ENCODE peak calls at places on chromosomes 11 and 22, in five cellular contexts. One of them, this sample, is unnamed.
A peak's percentile ranks its signal among the peaks of the same experiment; 100 is the strongest.

GRCh38 chr22:45844949-45845613 is 131.9 kb downstream of the WNT7B start:
- DNase-seq in HepG2: no peak
- DNase-seq in stomach: no peak
- DNase-seq in left ventricle myocardium inferior: no peak
- DNase-seq in esophagus squamous epithelium: no peak
- DNase-seq in this sample: no peak

GRCh38 chr11:122785156-122785605 is 53.1 kb upstream of the CRTAM start:
- DNase-seq in left ventricle myocardium inferior: no peak
- DNase-seq in esophagus squamous epithelium: no peak
- DNase-seq in stomach: no peak
- DNase-seq in HepG2: no peak
- DNase-seq in this sample: no peak

GRCh38 chr11:18697581-18697980 is 998 bp upstream of the TMEM86A start:
- DNase-seq in left ventricle myocardium inferior: no peak
- DNase-seq in esophagus squamous epithelium: no peak
- DNase-seq in HepG2: no peak
- DNase-seq in stomach: no peak
- DNase-seq in this sample: no peak

GRCh38 chr11:100316990-100317389 is 370.1 kb upstream of the ARHGAP42 start:
- DNase-seq in left ventricle myocardium inferior: no peak
- DNase-seq in esophagus squamous epithelium: no peak
- DNase-seq in HepG2: no peak
- DNase-seq in stomach: no peak
- DNase-seq in this sample: no peak

GRCh38 chr11:86918943-86919342 is 36.3 kb downstream of the FZD4 start:
- DNase-seq in HepG2: no peak
- DNase-seq in stomach: no peak
- DNase-seq in esophagus squamous epithelium: no peak
- DNase-seq in left ventricle myocardium inferior: no peak
- DNase-seq in this sample: no peak

GRCh38 chr11:121300313-121300971 is 7.9 kb downstream of the SC5D start:
- DNase-seq in stomach: no peak
- DNase-seq in esophagus squamous epithelium: no peak
- DNase-seq in HepG2: no peak
- DNase-seq in left ventricle myocardium inferior: no peak
- DNase-seq in this sample: no peak

GRCh38 chr11:72972541-72973128 is 158.4 kb downstream of the ATG16L2 start:
- DNase-seq in esophagus squamous epithelium: no peak
- DNase-seq in stomach: no peak
- DNase-seq in left ventricle myocardium inferior: no peak
- DNase-seq in HepG2: no peak
- DNase-seq in this sample: no peak

GRCh38 chr11:19290356-19290755 is 49.6 kb upstream of the E2F8 start:
- DNase-seq in left ventricle myocardium inferior: no peak
- DNase-seq in HepG2: no peak
- DNase-seq in esophagus squamous epithelium: no peak
- DNase-seq in stomach: no peak
- DNase-seq in this sample: no peak

GRCh38 chr22:29011200-29011867 is 50.3 kb downstream of the C22orf31 start:
- DNase-seq in esophagus squamous epithelium: no peak
- DNase-seq in left ventricle myocardium inferior: peak; percentile 18
- DNase-seq in stomach: peak; percentile 65
- DNase-seq in HepG2: no peak
- DNase-seq in this sample: no peak

GRCh38 chr11:65429724-65430405 is 7.3 kb downstream of the NEAT1 start:
- DNase-seq in esophagus squamous epithelium: no peak
- DNase-seq in stomach: peak; percentile 80
- DNase-seq in HepG2: no peak
- DNase-seq in left ventricle myocardium inferior: peak; percentile 72
- DNase-seq in this sample: peak; percentile 61

GRCh38 chr11:83336993-83337392 is 50.8 kb upstream of the CCDC90B start:
- DNase-seq in HepG2: no peak
- DNase-seq in stomach: no peak
- DNase-seq in left ventricle myocardium inferior: no peak
- DNase-seq in esophagus squamous epithelium: no peak
- DNase-seq in this sample: no peak

GRCh38 chr11:35167451-35167954 is 28.5 kb downstream of the CD44 start:
- DNase-seq in HepG2: no peak
- DNase-seq in esophagus squamous epithelium: no peak
- DNase-seq in stomach: no peak
- DNase-seq in left ventricle myocardium inferior: no peak
- DNase-seq in this sample: no peak

GRCh38 chr11:73236205-73236765 is 18.2 kb downstream of the P2RY2 start:
- DNase-seq in stomach: no peak
- DNase-seq in left ventricle myocardium inferior: no peak
- DNase-seq in HepG2: no peak
- DNase-seq in esophagus squamous epithelium: no peak
- DNase-seq in this sample: no peak

GRCh38 chr11:95289378-95289777 is 58.4 kb upstream of the SESN3 start:
- DNase-seq in left ventricle myocardium inferior: no peak
- DNase-seq in esophagus squamous epithelium: no peak
- DNase-seq in stomach: no peak
- DNase-seq in HepG2: no peak
- DNase-seq in this sample: no peak

GRCh38 chr22:36585841-36586240 is 56.9 kb upstream of the EIF3D start:
- DNase-seq in HepG2: no peak
- DNase-seq in left ventricle myocardium inferior: no peak
- DNase-seq in esophagus squamous epithelium: no peak
- DNase-seq in stomach: no peak
- DNase-seq in this sample: no peak

GRCh38 chr11:61334434-61335354 is 1.7 kb downstream of the TKFC start:
- DNase-seq in esophagus squamous epithelium: no peak
- DNase-seq in HepG2: peak; percentile 65
- DNase-seq in stomach: no peak
- DNase-seq in left ventricle myocardium inferior: no peak
- DNase-seq in this sample: no peak

GRCh38 chr11:42407379-42407778 is 904.4 kb upstream of the API5 start:
- DNase-seq in esophagus squamous epithelium: no peak
- DNase-seq in stomach: peak; percentile 28
- DNase-seq in HepG2: no peak
- DNase-seq in left ventricle myocardium inferior: no peak
- DNase-seq in this sample: no peak

GRCh38 chr11:46353706-46354105 is 6.4 kb downstream of the DGKZ start:
- DNase-seq in esophagus squamous epithelium: no peak
- DNase-seq in stomach: no peak
- DNase-seq in HepG2: no peak
- DNase-seq in left ventricle myocardium inferior: no peak
- DNase-seq in this sample: no peak

GRCh38 chr11:11757871-11758270 is 83.9 kb upstream of the USP47 start:
- DNase-seq in left ventricle myocardium inferior: no peak
- DNase-seq in esophagus squamous epithelium: no peak
- DNase-seq in HepG2: no peak
- DNase-seq in stomach: no peak
- DNase-seq in this sample: no peak

GRCh38 chr22:49372530-49373288 is 455.0 kb downstream of the BRD1 start:
- DNase-seq in left ventricle myocardium inferior: no peak
- DNase-seq in stomach: peak; percentile 19
- DNase-seq in HepG2: peak; percentile 37
- DNase-seq in esophagus squamous epithelium: no peak
- DNase-seq in this sample: no peak

GRCh38 chr11:114079406-114080072 is 20.0 kb downstream of the ZBTB16 start:
- DNase-seq in left ventricle myocardium inferior: no peak
- DNase-seq in HepG2: no peak
- DNase-seq in esophagus squamous epithelium: no peak
- DNase-seq in stomach: no peak
- DNase-seq in this sample: no peak

GRCh38 chr22:30857103-30857502 is 111.5 kb downstream of the MORC2 start:
- DNase-seq in left ventricle myocardium inferior: no peak
- DNase-seq in esophagus squamous epithelium: no peak
- DNase-seq in HepG2: no peak
- DNase-seq in stomach: peak; percentile 15
- DNase-seq in this sample: no peak

GRCh38 chr11:16909375-16910035 is 104.7 kb downstream of the PLEKHA7 start:
- DNase-seq in esophagus squamous epithelium: no peak
- DNase-seq in left ventricle myocardium inferior: no peak
- DNase-seq in stomach: no peak
- DNase-seq in HepG2: no peak
- DNase-seq in this sample: no peak

GRCh38 chr11:26790738-26791137 is 68.9 kb upstream of the SLC5A12 start:
- DNase-seq in esophagus squamous epithelium: no peak
- DNase-seq in stomach: no peak
- DNase-seq in HepG2: no peak
- DNase-seq in left ventricle myocardium inferior: no peak
- DNase-seq in this sample: no peak

GRCh38 chr11:110003426-110003825 is 89.8 kb upstream of the ZC3H12C start:
- DNase-seq in esophagus squamous epithelium: no peak
- DNase-seq in HepG2: no peak
- DNase-seq in stomach: no peak
- DNase-seq in left ventricle myocardium inferior: no peak
- DNase-seq in this sample: no peak

GRCh38 chr11:334264-335033 is 13.8 kb upstream of the IFITM3 start:
- DNase-seq in left ventricle myocardium inferior: no peak
- DNase-seq in stomach: no peak
- DNase-seq in esophagus squamous epithelium: no peak
- DNase-seq in HepG2: no peak
- DNase-seq in this sample: no peak

GRCh38 chr11:130106381-130106780 is 36.7 kb downstream of the APLP2 start:
- DNase-seq in HepG2: no peak
- DNase-seq in esophagus squamous epithelium: no peak
- DNase-seq in stomach: no peak
- DNase-seq in left ventricle myocardium inferior: no peak
- DNase-seq in this sample: no peak

GRCh38 chr11:66022401-66023185 is 3.7 kb downstream of the CATSPER1 start:
- DNase-seq in HepG2: peak; percentile 45
- DNase-seq in esophagus squamous epithelium: no peak
- DNase-seq in stomach: peak; percentile 83
- DNase-seq in left ventricle myocardium inferior: peak; percentile 75
- DNase-seq in this sample: no peak

GRCh38 chr22:17152971-17153370 is 6.1 kb downstream of the HDHD5 start:
- DNase-seq in left ventricle myocardium inferior: no peak
- DNase-seq in HepG2: no peak
- DNase-seq in esophagus squamous epithelium: no peak
- DNase-seq in stomach: no peak
- DNase-seq in this sample: no peak

GRCh38 chr11:57322881-57323467 is 1.8 kb downstream of the TNKS1BP1 start:
- DNase-seq in stomach: no peak
- DNase-seq in left ventricle myocardium inferior: no peak
- DNase-seq in HepG2: no peak
- DNase-seq in esophagus squamous epithelium: no peak
- DNase-seq in this sample: no peak

GRCh38 chr11:117535201-117535869 is 207.7 kb downstream of the CEP164 start:
- DNase-seq in left ventricle myocardium inferior: peak; percentile 59
- DNase-seq in HepG2: no peak
- DNase-seq in esophagus squamous epithelium: no peak
- DNase-seq in stomach: peak; percentile 30
- DNase-seq in this sample: no peak

DNA sequence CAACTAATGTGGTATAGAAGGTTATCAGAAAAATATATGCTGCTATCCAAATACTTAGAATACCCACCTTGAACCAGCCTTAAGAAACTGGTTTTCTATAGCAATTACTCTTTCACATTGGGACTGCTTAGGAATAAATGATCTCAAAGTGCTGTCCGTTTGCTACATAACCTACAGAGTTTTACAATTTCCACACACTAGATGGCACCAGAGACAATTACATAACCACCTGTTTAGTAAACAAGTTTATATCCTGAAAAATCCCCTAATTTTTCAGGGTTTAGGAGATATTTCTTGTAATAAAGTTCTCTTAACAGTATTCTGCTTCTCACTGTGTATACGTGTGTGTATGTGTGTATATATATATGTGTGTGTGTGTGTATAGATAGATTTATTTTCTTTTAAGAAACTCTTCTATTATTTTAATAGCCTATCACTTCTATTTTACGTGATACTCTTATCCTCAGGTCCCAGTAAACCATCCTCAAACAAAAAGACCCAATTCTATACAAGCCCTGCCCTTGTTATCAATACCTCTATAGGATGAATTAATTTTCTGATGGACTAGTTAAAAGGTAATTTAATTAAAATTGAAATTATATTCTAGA is 6.7 kb upstream of the OR5I1 start:
- DNase-seq in left ventricle myocardium inferior: no peak
- DNase-seq in stomach: no peak
- DNase-seq in HepG2: peak; percentile 23
- DNase-seq in esophagus squamous epithelium: no peak
- DNase-seq in this sample: peak; percentile 3
- TF ChIP-seq CTCF in left ventricle myocardium inferior: peak; percentile 48
- TF ChIP-seq CTCF in stomach: no peak
- TF ChIP-seq CTCF in HepG2: peak; percentile 63
- TF ChIP-seq CTCF in esophagus squamous epithelium: no peak
- TF ChIP-seq CTCF in this sample: peak; percentile 54

DNA sequence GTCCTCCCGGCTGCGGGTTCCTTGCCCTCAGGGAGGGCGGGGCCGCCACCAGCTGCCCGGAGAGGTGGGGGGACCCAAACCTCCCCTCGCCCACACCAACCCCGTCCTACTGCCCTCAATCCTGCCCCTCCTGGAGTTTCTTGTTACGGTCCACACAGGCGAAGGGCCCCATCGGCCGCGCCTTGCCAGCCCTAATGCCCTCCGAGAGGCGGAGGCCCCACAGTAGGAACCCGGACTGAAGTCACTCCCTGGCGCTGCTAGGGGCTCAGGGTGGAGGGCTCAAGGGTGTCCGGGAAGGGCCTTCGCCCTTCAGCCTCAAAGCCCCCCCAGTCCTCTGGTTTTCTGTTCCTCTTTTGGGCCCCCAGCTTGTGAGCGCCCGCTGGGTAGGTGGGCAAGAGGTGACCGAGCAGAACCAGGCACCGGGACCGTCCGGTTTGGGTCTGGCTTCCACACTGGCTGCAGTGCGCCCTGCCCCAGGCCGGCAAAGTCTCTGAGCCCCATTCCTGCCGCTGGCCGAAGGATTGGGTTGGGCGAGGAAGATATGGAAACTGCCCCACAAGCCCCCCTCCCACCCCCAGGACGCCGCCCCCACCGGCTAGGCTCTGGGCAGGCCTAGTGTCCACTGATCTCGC is 24.5 kb downstream of the DUSP8 start:
- DNase-seq in left ventricle myocardium inferior: no peak
- DNase-seq in HepG2: no peak
- DNase-seq in stomach: no peak
- DNase-seq in esophagus squamous epithelium: no peak
- DNase-seq in this sample: no peak
- H3K4me3 ChIP-seq in left ventricle myocardium inferior: peak overlapping the region; percentile 70
- H3K4me3 ChIP-seq in HepG2: no peak overlapping the region
- H3K4me3 ChIP-seq in stomach: peak overlapping the region; percentile 44
- H3K4me3 ChIP-seq in esophagus squamous epithelium: peak overlapping the region; percentile 25
- H3K4me3 ChIP-seq in this sample: no peak overlapping the region

DNA sequence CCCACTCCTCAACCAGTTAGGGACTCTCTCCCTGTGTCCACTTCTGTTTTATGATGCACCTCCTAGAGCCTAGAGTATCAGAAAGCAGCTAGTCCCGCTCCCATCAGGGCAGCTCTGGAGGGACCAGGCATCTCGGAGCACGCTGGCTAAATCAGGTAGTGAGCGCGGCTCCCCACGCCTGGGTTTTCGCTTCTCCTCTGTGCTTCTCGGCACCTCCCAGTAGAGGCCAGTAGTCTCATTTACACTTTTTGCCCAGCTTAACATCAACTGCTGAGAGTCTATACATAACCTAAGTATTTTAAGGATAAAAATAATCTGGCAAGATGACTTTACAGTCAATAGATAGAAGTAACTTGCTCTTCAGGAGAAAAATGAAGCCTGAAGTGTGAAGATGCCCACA is 473.8 kb downstream of the OPCML start:
- DNase-seq in left ventricle myocardium inferior: no peak
- DNase-seq in HepG2: no peak
- DNase-seq in esophagus squamous epithelium: no peak
- DNase-seq in stomach: no peak
- DNase-seq in this sample: no peak
- TF ChIP-seq CTCF in left ventricle myocardium inferior: no peak
- TF ChIP-seq CTCF in HepG2: no peak
- TF ChIP-seq CTCF in esophagus squamous epithelium: no peak
- TF ChIP-seq CTCF in stomach: no peak
- TF ChIP-seq CTCF in this sample: no peak

GRCh38 chr11:29943347-29943746 is 73.5 kb downstream of the KCNA4 start:
- DNase-seq in esophagus squamous epithelium: no peak
- DNase-seq in stomach: no peak
- DNase-seq in left ventricle myocardium inferior: no peak
- DNase-seq in HepG2: no peak
- DNase-seq in this sample: no peak
- H3K4me3 ChIP-seq in esophagus squamous epithelium: no peak overlapping the region
- H3K4me3 ChIP-seq in stomach: no peak overlapping the region
- H3K4me3 ChIP-seq in left ventricle myocardium inferior: no peak overlapping the region
- H3K4me3 ChIP-seq in HepG2: no peak overlapping the region
- H3K4me3 ChIP-seq in this sample: no peak overlapping the region